ENCODE peak calls at places on chromosomes 5 and 9, in ten cellular contexts. R, L, F, P, E, O, V, T, W and C are unnamed samples.

GRCh38 chr9:130498298-130498917 is 53.6 kb downstream of the ASS1 start:
- DNase-seq in W (no peak), P (no peak), T (no peak), L (no peak), O (no peak), V (no peak), R (peak; percentile 88), F (no peak), E (no peak), C (no peak)

GRCh38 chr5:76737131-76737556 is 21.2 kb downstream of the F2R start:
- DNase-seq in R (no peak), P (no peak), T (no peak), F (no peak), O (no peak), E (no peak), L (no peak), V (no peak), W (no peak), C (no peak)

GRCh38 chr5:80654054-80654390 is 430 bp upstream of the MSH3 start:
- DNase-seq in P (no peak), R (peak; percentile 69), E (no peak), L (no peak), W (peak; percentile 25), V (no peak), O (peak; percentile 34), T (no peak), F (no peak), C (peak; percentile 25)

GRCh38 chr5:142432369-142432863 is 107.6 kb upstream of the SPRY4 start:
- DNase-seq in W (no peak), E (peak; percentile 40), V (no peak), T (no peak), O (no peak), R (peak; percentile 67), F (no peak), L (no peak), P (no peak), C (no peak)

GRCh38 chr9:5879419-5880181 is 11.1 kb upstream of the MLANA start:
- DNase-seq in P (no peak), R (peak; percentile 16), F (no peak), O (peak; percentile 56), V (no peak), E (no peak), L (no peak), W (peak; percentile 75), T (no peak), C (no peak)

GRCh38 chr5:15203376-15203775 is 296.6 kb upstream of the FBXL7 start:
- DNase-seq in L (no peak), R (no peak), W (no peak), P (no peak), T (no peak), V (peak; percentile 3), F (no peak), E (no peak), O (no peak), C (no peak)

GRCh38 chr5:33968133-33969005 is 16.1 kb downstream of the SLC45A2 start:
- DNase-seq in R (peak; percentile 63), F (no peak), E (no peak), L (no peak), T (no peak), W (no peak), V (no peak), P (no peak), O (no peak), C (no peak)

GRCh38 chr5:79845448-79846197 is 145.4 kb downstream of the MTX3 start:
- DNase-seq in R (no peak), P (no peak), V (peak; percentile 67), O (peak; percentile 56), E (no peak), W (peak; percentile 29), F (no peak), L (no peak), T (no peak), C (no peak)

GRCh38 chr5:35026941-35027340 is 20.8 kb downstream of the AGXT2 start:
- DNase-seq in P (no peak), R (no peak), W (no peak), T (no peak), L (no peak), V (no peak), F (no peak), E (no peak), O (no peak), C (no peak)

GRCh38 chr5:178450121-178450631 is 140.0 kb downstream of the COL23A1 start:
- DNase-seq in L (no peak), O (no peak), V (no peak), R (no peak), F (no peak), W (no peak), E (no peak), T (no peak), P (no peak), C (no peak)